ENCODE peak calls at places on chromosomes 16 and 17, in six cellular contexts. A, D, Z, F, G and S are unnamed samples.

GRCh38 chr17:58316260-58316960 is 12.2 kb downstream of the TSPOAP1 start:
- DNase-seq in G (peak; percentile 6), A (no peak), D (no peak), Z (no peak), F (no peak), S (no peak)

GRCh38 chr17:71764507-71764906 is 356.3 kb upstream of the SOX9 start:
- DNase-seq in Z (no peak), A (peak; percentile 13), F (no peak), G (no peak), D (peak; percentile 53), S (no peak)

GRCh38 chr17:66304304-66305174 is 2.1 kb downstream of the PRKCA start:
- DNase-seq in D (peak; percentile 59), Z (peak; percentile 33), G (no peak), F (no peak), A (peak; percentile 42), S (no peak)

GRCh38 chr16:68283840-68284595 is 19.7 kb downstream of the SLC7A6 start:
- DNase-seq in D (no peak), F (no peak), Z (no peak), A (no peak), G (no peak), S (no peak)

GRCh38 chr17:7745748-7746470 is 28.4 kb downstream of the DNAH2 start:
- DNase-seq in D (peak; percentile 82), Z (peak; percentile 60), A (no peak), F (peak; percentile 76), G (peak; percentile 50), S (peak; percentile 79)

GRCh38 chr17:47119746-47120520 is 69.2 kb downstream of the CDC27 start:
- DNase-seq in D (peak; percentile 84), A (no peak), F (peak; percentile 76), G (no peak), Z (peak; percentile 47), S (peak; percentile 51)

GRCh38 chr17:5282639-5283217 is 644 bp downstream of the RABEP1 start:
- DNase-seq in F (no peak), G (peak; percentile 22), D (no peak), Z (peak; percentile 27), A (no peak), S (peak; percentile 17)

GRCh38 chr17:18953231-18953728 is 1.3 kb downstream of the SLC5A10 start:
- DNase-seq in A (no peak), F (no peak), Z (no peak), G (no peak), D (no peak), S (no peak)

GRCh38 chr16:81567987-81568748 is 123.6 kb downstream of the CMIP start:
- DNase-seq in G (no peak), D (peak; percentile 78), A (no peak), Z (peak; percentile 81), F (peak; percentile 43), S (peak; percentile 66)

GRCh38 chr16:85819711-85820110 is 20.2 kb downstream of the COX4I1 start:
- DNase-seq in G (no peak), A (no peak), Z (no peak), D (no peak), F (no peak), S (no peak)

GRCh38 chr17:67366193-67367157 is at the start of gene PSMD12:
- DNase-seq in A (peak; percentile 72), D (peak; percentile 95), F (peak; percentile 88), G (peak; percentile 89), Z (peak; percentile 85), S (peak; percentile 62)

GRCh38 chr16:22321340-22322001 is 24.3 kb downstream of the POLR3E start:
- DNase-seq in A (peak; percentile 64), Z (peak; percentile 55), G (peak; percentile 61), D (peak; percentile 55), F (peak; percentile 70), S (peak; percentile 66)

GRCh38 chr16:58265480-58266052 is 29.3 kb downstream of the PRSS54 start:
- DNase-seq in F (no peak), Z (no peak), A (no peak), G (no peak), D (no peak), S (no peak)

GRCh38 chr16:66899310-66899944 is 19.1 kb downstream of the PDP2 start:
- DNase-seq in D (no peak), G (no peak), F (peak; percentile 80), A (no peak), Z (no peak), S (no peak)

GRCh38 chr17:7001562-7001961 is 5.7 kb downstream of the ALOX12 start:
- DNase-seq in D (no peak), G (no peak), F (no peak), Z (no peak), A (no peak), S (peak; percentile 56)

GRCh38 chr16:15643453-15644305 is 725 bp upstream of the MARF1 start:
- DNase-seq in F (peak; percentile 59), Z (no peak), D (peak; percentile 53), G (peak; percentile 46), A (no peak), S (peak; percentile 58)

GRCh38 chr16:2425825-2426430 is 3.3 kb upstream of the CCNF start:
- DNase-seq in G (no peak), A (no peak), D (no peak), Z (no peak), F (no peak), S (no peak)

GRCh38 chr17:81427446-81428120 is 32.3 kb downstream of the BAHCC1 start:
- DNase-seq in G (no peak), F (no peak), Z (no peak), A (no peak), D (no peak), S (no peak)

GRCh38 chr16:78684655-78685400 is 585.4 kb downstream of the WWOX start:
- DNase-seq in A (no peak), F (no peak), Z (no peak), G (peak; percentile 75), D (no peak), S (peak; percentile 55)

GRCh38 chr17:68355093-68355492 is 63.8 kb downstream of the ARSG start:
- DNase-seq in D (peak; percentile 53), Z (no peak), G (no peak), F (peak; percentile 65), A (no peak), S (no peak)

GRCh38 chr17:42118545-42118944 is 2.6 kb downstream of the KAT2A start:
- DNase-seq in Z (peak; percentile 21), D (no peak), G (no peak), A (no peak), F (peak; percentile 25), S (peak; percentile 37)

GRCh38 chr16:17251496-17251895 is 219.3 kb downstream of the XYLT1 start:
- DNase-seq in D (no peak), Z (no peak), G (no peak), A (no peak), F (no peak), S (no peak)

GRCh38 chr16:84379008-84379730 is 10.8 kb downstream of the ATP2C2 start:
- DNase-seq in G (no peak), A (no peak), F (no peak), D (no peak), Z (no peak), S (no peak)

GRCh38 chr16:49855822-49856740 is at the start of gene ZNF423:
- DNase-seq in Z (no peak), A (no peak), F (no peak), G (no peak), D (no peak), S (no peak)

GRCh38 chr16:49856741-49857330 is 924 bp upstream of the ZNF423 start:
- DNase-seq in G (peak; percentile 79), F (peak; percentile 55), D (peak; percentile 21), Z (peak; percentile 73), A (peak; percentile 81), S (peak; percentile 11)

GRCh38 chr16:49854227-49855203 is 1.4 kb downstream of the ZNF423 start:
- DNase-seq in A (no peak), G (no peak), D (no peak), F (no peak), Z (no peak), S (no peak)

GRCh38 chr16:49857423-49858181 is 1.7 kb upstream of the ZNF423 start:
- DNase-seq in F (peak; percentile 11), A (peak; percentile 79), G (peak; percentile 57), D (peak; percentile 32), Z (peak; percentile 37), S (peak; percentile 13)

GRCh38 chr16:49855280-49855821 is 561 bp downstream of the ZNF423 start:
- DNase-seq in Z (peak; percentile 71), A (peak; percentile 72), F (peak; percentile 31), G (peak; percentile 87), D (peak; percentile 46), S (peak; percentile 25)
- H3K4me3 ChIP-seq in Z (peak overlapping the region; percentile 52), A (peak overlapping the region; percentile 71), F (peak overlapping the region; percentile 71), G (peak overlapping the region; percentile 50), D (peak overlapping the region; percentile 63), S (peak overlapping the region; percentile 43)

GRCh38 chr16:89828870-89829629 is 775 bp downstream of the SPIRE2 start:
- DNase-seq in F (no peak), D (no peak), Z (no peak), G (no peak), A (no peak), S (no peak)
- H3K4me3 ChIP-seq in F (peak overlapping the region; percentile 47), D (peak overlapping the region; percentile 68), Z (peak overlapping the region; percentile 53), G (peak overlapping the region; percentile 10), A (peak overlapping the region; percentile 58), S (peak overlapping the region; percentile 49)

GRCh38 chr17:1124238-1124699 is 55.5 kb downstream of the ABR start:
- DNase-seq in Z (no peak), G (no peak), F (no peak), D (no peak), A (no peak), S (no peak)

GRCh38 chr17:1124896-1125774 is 54.6 kb downstream of the ABR start:
- DNase-seq in G (no peak), Z (no peak), D (no peak), A (no peak), F (no peak), S (no peak)

GRCh38 chr17:1122681-1123396 is 56.9 kb downstream of the ABR start:
- DNase-seq in A (no peak), Z (peak; percentile 68), G (peak; percentile 87), D (peak; percentile 74), F (peak; percentile 58), S (peak; percentile 60)

GRCh38 chr17:1125775-1126120 is 54.0 kb downstream of the ABR start:
- DNase-seq in G (peak; percentile 54), F (no peak), A (no peak), Z (no peak), D (no peak), S (no peak)

DNA sequence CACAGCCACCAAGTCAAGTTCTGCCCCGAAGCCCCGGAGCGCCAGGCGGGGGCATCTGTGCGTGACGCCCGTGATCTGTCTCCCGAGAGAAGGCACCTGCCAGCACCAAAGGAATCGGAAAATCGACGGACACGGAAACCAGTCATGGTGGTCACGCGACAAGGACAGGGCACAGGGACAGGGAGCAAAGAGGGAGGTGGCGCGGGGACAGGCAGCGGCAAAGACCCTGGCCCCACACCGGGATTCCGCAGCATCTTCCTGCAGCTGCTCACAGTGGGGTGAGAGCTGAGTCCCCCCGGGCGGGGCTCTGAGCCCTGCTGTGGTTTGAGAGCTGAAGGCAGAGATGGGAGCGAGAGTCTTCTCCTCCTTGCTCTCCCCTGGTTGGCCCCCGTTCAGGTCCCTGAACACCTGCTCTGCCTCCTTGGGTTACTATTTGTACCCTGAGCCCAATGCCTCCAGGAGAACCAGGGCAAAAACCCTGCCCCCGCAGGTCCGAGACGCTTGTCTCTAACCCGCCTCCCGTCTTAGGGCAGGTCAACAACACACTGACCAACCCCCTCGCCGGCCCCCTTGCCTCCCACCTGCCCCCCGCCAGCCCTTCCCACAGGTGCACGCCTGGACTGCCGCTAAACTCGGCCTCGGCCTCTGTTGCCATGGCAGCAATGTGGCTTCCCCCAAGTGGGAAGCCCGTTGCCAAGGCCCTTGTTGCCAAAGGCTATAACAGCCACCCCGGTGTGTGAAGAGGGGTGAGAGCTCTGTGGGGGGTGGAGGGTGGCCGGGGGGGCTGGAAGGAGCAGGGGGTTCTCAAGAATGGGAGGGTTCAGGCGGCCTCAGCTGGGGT is 56.2 kb downstream of the ABR start:
- DNase-seq in G (no peak), Z (no peak), A (no peak), F (no peak), D (no peak), S (no peak)
- H3K4me3 ChIP-seq in G (no peak overlapping the region), Z (no peak overlapping the region), A (no peak overlapping the region), F (no peak overlapping the region), D (no peak overlapping the region), S (no peak overlapping the region)

GRCh38 chr16:89241187-89242003 is 23.9 kb downstream of the ZNF778 start:
- DNase-seq in F (peak; percentile 82), D (peak; percentile 33), G (peak; percentile 70), A (peak; percentile 65), Z (peak; percentile 70), S (peak; percentile 60)
- H3K4me3 ChIP-seq in F (peak overlapping the region; percentile 73), D (peak overlapping the region; percentile 74), G (peak overlapping the region; percentile 87), A (peak overlapping the region; percentile 97), Z (peak overlapping the region; percentile 79), S (peak overlapping the region; percentile 89)